ENCODE peak calls at places on chromosomes 2 and 18, in four cellular contexts. P, F, H and W are unnamed samples.
A peak's percentile ranks its signal among the peaks of the same experiment; 100 is the strongest.

GRCh38 chr2:239114616-239115265 is 266.9 kb downstream of the TWIST2 start:
- DNase-seq in P (peak; percentile 27), F (no peak), H (no peak), W (no peak)

GRCh38 chr2:10410001-10410671 is 38.0 kb downstream of the ODC1 start:
- DNase-seq in P (peak; percentile 75), F (no peak), H (peak; percentile 86), W (no peak)

GRCh38 chr18:73784853-73785252 is 362.8 kb downstream of the FBXO15 start:
- DNase-seq in P (peak; percentile 58), F (no peak), H (no peak), W (no peak)

GRCh38 chr18:59093668-59094067 is 46.0 kb upstream of the SEC11C start:
- DNase-seq in P (no peak), F (no peak), H (no peak), W (no peak)

GRCh38 chr2:218033208-218033589 is 30.4 kb upstream of the TNS1 start:
- DNase-seq in P (no peak), F (no peak), H (no peak), W (no peak)

GRCh38 chr2:62868947-62869346 is 163.4 kb downstream of the EHBP1 start:
- DNase-seq in P (no peak), F (no peak), H (no peak), W (no peak)

GRCh38 chr2:214593723-214594122 is 182.9 kb downstream of the VWC2L start:
- DNase-seq in P (no peak), F (no peak), H (no peak), W (no peak)

GRCh38 chr2:171522057-171522803 is at the start of gene CYBRD1:
- DNase-seq in P (peak; percentile 87), F (peak; percentile 96), H (no peak), W (peak; percentile 66)

GRCh38 chr18:25299426-25299825 is 52.5 kb downstream of the ZNF521 start:
- DNase-seq in P (no peak), F (no peak), H (no peak), W (no peak)

GRCh38 chr18:33440384-33441043 is at the start of gene CCDC178:
- DNase-seq in P (no peak), F (peak; percentile 47), H (no peak), W (no peak)

GRCh38 chr18:63025251-63025710 is 294.3 kb downstream of the BCL2 start:
- DNase-seq in P (no peak), F (peak; percentile 13), H (no peak), W (no peak)

GRCh38 chr2:174027956-174028355 is 62.8 kb upstream of the SP3 start:
- DNase-seq in P (peak; percentile 45), F (no peak), H (no peak), W (no peak)

GRCh38 chr2:120290737-120291136 is 38.1 kb downstream of the RALB start:
- DNase-seq in P (no peak), F (no peak), H (no peak), W (no peak)

GRCh38 chr2:1727101-1727771 is 17.1 kb downstream of the PXDN start:
- DNase-seq in P (no peak), F (no peak), H (no peak), W (no peak)

GRCh38 chr2:63977904-63978303 is 41.3 kb downstream of the VPS54 start:
- DNase-seq in P (no peak), F (no peak), H (peak; percentile 56), W (peak; percentile 2)

GRCh38 chr18:45670281-45670962 is 53.6 kb upstream of the SLC14A1 start:
- DNase-seq in P (peak; percentile 98), F (peak; percentile 81), H (no peak), W (no peak)

GRCh38 chr2:50401772-50402653 is 629.9 kb downstream of the NRXN1 start:
- DNase-seq in P (peak; percentile 36), F (peak; percentile 43), H (no peak), W (peak; percentile 11)

GRCh38 chr2:11168488-11168887 is 13.2 kb downstream of the SLC66A3 start:
- DNase-seq in P (peak; percentile 51), F (no peak), H (no peak), W (no peak)

GRCh38 chr18:77250501-77250925 is 865 bp downstream of the GALR1 start:
- DNase-seq in P (no peak), F (no peak), H (no peak), W (no peak)

GRCh38 chr2:69701100-69701945 is 40.6 kb upstream of the ANXA4 start:
- DNase-seq in P (no peak), F (no peak), H (no peak), W (no peak)

GRCh38 chr2:219149667-219150066 is 10.9 kb downstream of the NHEJ1 start:
- DNase-seq in P (no peak), F (no peak), H (no peak), W (no peak)

GRCh38 chr2:37753758-37754157 is 82.3 kb upstream of the CDC42EP3 start:
- DNase-seq in P (no peak), F (no peak), H (no peak), W (no peak)

GRCh38 chr18:47929681-47930085 is 776 bp downstream of the SMAD2 start:
- DNase-seq in P (no peak), F (peak; percentile 47), H (no peak), W (no peak)

GRCh38 chr2:172556284-172557033 is 569 bp downstream of the PDK1 start:
- DNase-seq in P (peak; percentile 79), F (peak; percentile 86), H (peak; percentile 25), W (peak; percentile 66)

GRCh38 chr2:188132385-188132784 is 159.3 kb upstream of the GULP1 start:
- DNase-seq in P (no peak), F (no peak), H (no peak), W (no peak)

GRCh38 chr2:107303964-107304363 is 418.0 kb upstream of the ST6GAL2 start:
- DNase-seq in P (no peak), F (peak; percentile 2), H (no peak), W (no peak)

GRCh38 chr2:74533464-74533863 is 3.7 kb downstream of the HTRA2 start:
- DNase-seq in P (no peak), F (no peak), H (no peak), W (no peak)
- TF ChIP-seq POLR2AphosphoS5 in P (no peak), F (peak; percentile 18), H (no peak), W (no peak)

DNA sequence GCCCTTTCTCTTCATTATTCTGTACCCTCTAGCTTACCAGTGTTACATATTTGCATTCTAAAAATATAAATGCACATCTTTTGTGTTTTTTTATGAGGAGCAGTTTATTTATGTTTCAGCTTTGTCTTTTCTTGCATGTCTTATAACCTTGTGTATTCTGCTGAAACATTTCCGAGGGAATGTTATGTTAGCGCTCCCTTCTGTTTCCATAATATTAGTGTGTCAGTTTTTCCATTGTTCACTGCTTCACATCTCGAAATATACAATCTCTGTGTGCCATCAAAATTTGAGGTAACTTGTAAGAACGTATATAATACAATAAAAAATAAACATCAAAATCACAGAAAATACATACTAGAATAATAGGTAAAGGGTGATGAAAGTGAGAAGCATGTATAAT is 153.3 kb downstream of the PKP4 start:
- DNase-seq in P (no peak), F (no peak), H (no peak), W (no peak)
- TF ChIP-seq SPI1 in P (no peak), F (no peak), H (no peak), W (no peak)

DNA sequence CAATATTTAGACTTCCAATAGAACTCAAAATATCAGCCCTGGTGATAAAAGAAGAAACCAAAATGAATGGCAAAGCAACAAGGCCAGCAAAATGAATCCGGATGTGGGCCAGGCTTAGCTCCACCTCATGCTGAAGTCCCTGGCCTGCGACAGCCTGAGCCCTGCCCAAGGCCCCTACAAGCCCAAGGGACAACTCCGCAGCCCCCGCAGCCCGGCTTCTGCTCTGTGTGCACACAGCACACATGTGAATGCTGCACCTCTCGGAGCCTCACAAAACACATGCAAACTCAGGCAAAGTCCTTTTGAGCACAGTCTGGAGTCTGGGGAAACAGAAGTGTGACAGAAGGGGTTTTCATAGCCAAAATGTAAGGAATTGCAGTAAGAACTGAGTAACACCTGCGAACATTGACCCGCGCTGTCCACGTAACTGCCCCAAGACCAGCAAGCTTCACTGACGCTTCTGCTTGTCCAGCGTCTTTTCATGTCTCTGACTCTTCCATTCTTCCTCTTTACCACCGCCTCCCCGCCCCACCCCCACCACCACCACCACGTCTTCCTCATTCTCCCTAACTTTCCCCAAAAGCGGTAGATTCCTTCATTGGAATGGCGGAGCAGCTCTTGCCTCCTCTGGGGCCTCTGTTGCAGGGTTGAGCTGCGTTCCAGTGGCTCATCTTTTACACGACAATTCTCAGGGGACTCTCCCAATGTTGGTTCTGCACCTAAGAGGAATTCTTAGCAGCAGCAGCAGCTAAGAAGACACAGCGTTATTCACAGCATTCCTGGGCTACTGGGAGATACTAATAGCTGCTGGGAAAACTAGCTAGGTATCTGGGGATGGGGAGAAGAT is 136.4 kb upstream of the COPS8 start:
- DNase-seq in P (no peak), F (no peak), H (no peak), W (no peak)
- TF ChIP-seq POLR2AphosphoS5 in P (no peak), F (no peak), H (no peak), W (no peak)

GRCh38 chr2:17156086-17156485 is 362.2 kb downstream of the RAD51AP2 start:
- DNase-seq in P (no peak), F (no peak), H (no peak), W (no peak)
- TF ChIP-seq SPI1 in P (no peak), F (no peak), H (no peak), W (no peak)

DNA sequence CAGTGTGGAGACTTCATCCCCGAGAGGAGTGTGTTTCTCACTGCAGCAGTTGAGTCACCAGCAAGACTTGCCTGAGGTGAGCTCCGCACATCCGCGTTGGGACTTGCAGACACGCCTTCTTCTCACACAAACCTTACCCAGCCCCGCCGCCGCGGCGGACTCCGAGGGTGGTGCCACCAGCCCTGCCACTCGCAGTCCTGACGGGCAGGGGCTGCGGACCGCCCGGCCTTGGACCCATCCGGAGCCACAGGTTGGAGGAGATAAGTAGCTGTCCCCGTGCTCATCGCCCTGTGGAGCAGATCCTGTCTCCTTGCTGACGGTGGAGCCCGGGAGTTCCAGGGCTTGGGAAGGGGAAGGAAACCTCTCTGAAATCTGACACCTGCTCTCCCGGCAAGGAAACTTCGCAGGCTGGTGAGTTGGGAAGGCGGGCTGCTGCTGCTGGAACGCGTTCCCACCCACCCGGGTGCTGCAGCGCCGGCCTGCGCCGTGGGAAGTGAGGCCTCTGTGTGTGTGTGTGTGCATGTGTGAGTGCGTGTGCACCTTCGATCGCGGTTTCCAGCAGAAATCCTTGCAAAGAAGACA is at the start of gene RAB27B:
- DNase-seq in P (no peak), F (peak; percentile 33), H (no peak), W (no peak)
- TF ChIP-seq POLR2AphosphoS5 in P (no peak), F (no peak), H (no peak), W (no peak)

GRCh38 chr2:86703704-86704370 is 16.3 kb upstream of the RMND5A start:
- DNase-seq in P (no peak), F (peak; percentile 38), H (no peak), W (no peak)
- TF ChIP-seq SPI1 in P (no peak), F (no peak), H (no peak), W (no peak)